ENCODE peak calls at places on chromosomes 16 and 17, in five cellular contexts. L is activated CD8-positive, alpha-beta memory T cell treated with anti-CD3 and anti-CD28 coated beads, Interleukin-2, amount 50 U/mL, for 4 hours; K is mucosa of gallbladder; N is activated naive CD8-positive, alpha-beta T cell treated with anti-CD3 and anti-CD28 coated beads for 36 hours; Y is upper lobe of right lung. W is an unnamed sample.

GRCh38 chr16:57976331-57976796 is 5.4 kb upstream of the CNGB1 start:
- DNase-seq in L (no peak), K (no peak), N (no peak), Y (no peak), W (no peak)

GRCh38 chr17:69042308-69042707 is 18.4 kb downstream of the ABCA9 start:
- DNase-seq in L (no peak), K (no peak), N (no peak), Y (no peak), W (no peak)

GRCh38 chr16:50313596-50314483 is 47.5 kb downstream of the ADCY7 start:
- DNase-seq in L (peak; percentile 52), K (peak; percentile 50), N (peak; percentile 29), Y (peak; percentile 78), W (peak; percentile 22)

GRCh38 chr16:73049051-73049910 is 1.4 kb upstream of the ZFHX3 start:
- DNase-seq in L (no peak), K (no peak), N (no peak), Y (no peak), W (no peak)

GRCh38 chr17:8683355-8683754 is 52.8 kb upstream of the MYH10 start:
- DNase-seq in L (no peak), K (no peak), N (no peak), Y (no peak), W (no peak)

GRCh38 chr17:81317992-81318391 is 22.9 kb upstream of the SLC38A10 start:
- DNase-seq in L (no peak), K (no peak), N (no peak), Y (no peak), W (no peak)

GRCh38 chr17:68794636-68795503 is 160.3 kb downstream of the ABCA8 start:
- DNase-seq in L (no peak), K (no peak), N (no peak), Y (no peak), W (no peak)

GRCh38 chr16:53913920-53914319 is 210.0 kb downstream of the FTO start:
- DNase-seq in L (no peak), K (no peak), N (no peak), Y (no peak), W (no peak)

GRCh38 chr16:14486520-14487303 is 143.3 kb downstream of the PARN start:
- DNase-seq in L (no peak), K (peak; percentile 91), N (no peak), Y (no peak), W (no peak)

GRCh38 chr16:81636298-81636960 is 142.7 kb upstream of the PLCG2 start:
- DNase-seq in L (no peak), K (no peak), N (no peak), Y (no peak), W (no peak)

GRCh38 chr17:50312311-50312710 is 33.6 kb upstream of the XYLT2 start:
- DNase-seq in L (no peak), K (no peak), N (no peak), Y (no peak), W (no peak)

GRCh38 chr17:77581480-77581879 is 377.0 kb upstream of the TNRC6C start:
- DNase-seq in L (no peak), K (no peak), N (no peak), Y (peak; percentile 6), W (no peak)

GRCh38 chr17:59745040-59745439 is 37.6 kb downstream of the VMP1 start:
- DNase-seq in L (no peak), K (no peak), N (no peak), Y (no peak), W (no peak)

GRCh38 chr17:50111687-50112655 is 16.8 kb downstream of the PDK2 start:
- DNase-seq in L (no peak), K (no peak), N (no peak), Y (no peak), W (no peak)

GRCh38 chr17:66897141-66897540 is 62.2 kb downstream of the CACNG5 start:
- DNase-seq in L (no peak), K (no peak), N (no peak), Y (no peak), W (no peak)

GRCh38 chr17:38958756-38959155 is 8.4 kb downstream of the FBXO47 start:
- DNase-seq in L (no peak), K (no peak), N (no peak), Y (no peak), W (no peak)

W was measured in 8988T.